ENCODE peak calls at places on chromosomes 6 and 20, in ten cellular contexts. P, Q, F, A, K, U, X, D, M and V are unnamed samples.

GRCh38 chr6:151565940-151566339 is 72.1 kb downstream of the CCDC170 start:
- DNase-seq in Q (no peak), M (no peak), P (no peak), X (no peak), D (no peak), U (no peak), F (no peak), A (no peak), K (no peak), V (no peak)

GRCh38 chr6:167056370-167056769 is 57.2 kb downstream of the CEP43 start:
- DNase-seq in A (no peak), D (no peak), X (no peak), P (peak; percentile 77), U (peak; percentile 57), K (peak; percentile 50), M (no peak), Q (no peak), F (peak; percentile 6), V (peak; percentile 48)

GRCh38 chr6:10425177-10425972 is 10.5 kb upstream of the TFAP2A start:
- DNase-seq in F (no peak), P (no peak), X (no peak), A (no peak), Q (no peak), D (no peak), M (no peak), K (no peak), U (no peak), V (no peak)

GRCh38 chr20:24638546-24639166 is 169.2 kb downstream of the SYNDIG1 start:
- DNase-seq in M (no peak), Q (no peak), P (no peak), U (no peak), F (no peak), A (peak; percentile 18), K (no peak), D (no peak), X (no peak), V (no peak)

GRCh38 chr20:61535956-61536355 is 283.9 kb downstream of the CDH4 start:
- DNase-seq in Q (no peak), U (no peak), A (no peak), M (no peak), K (no peak), P (no peak), D (no peak), F (no peak), X (no peak), V (no peak)

GRCh38 chr6:8530775-8531435 is 95.6 kb upstream of the SLC35B3 start:
- DNase-seq in K (no peak), A (no peak), Q (no peak), U (no peak), D (no peak), X (no peak), M (no peak), P (peak; percentile 4), F (no peak), V (no peak)

GRCh38 chr6:132814716-132815570 is 574 bp downstream of the RPS12 start:
- DNase-seq in K (no peak), F (no peak), Q (no peak), U (no peak), M (no peak), P (no peak), X (no peak), A (no peak), D (no peak), V (no peak)

GRCh38 chr20:13649548-13649947 is 10.8 kb upstream of the TASP1 start:
- DNase-seq in D (peak; percentile 38), U (no peak), Q (no peak), M (peak; percentile 76), X (no peak), A (peak; percentile 42), K (no peak), F (peak; percentile 27), P (peak; percentile 3), V (no peak)

GRCh38 chr6:131255434-131255833 is 120.2 kb downstream of the AKAP7 start:
- DNase-seq in P (no peak), F (no peak), Q (no peak), M (no peak), U (no peak), A (no peak), D (no peak), X (no peak), K (no peak), V (no peak)

GRCh38 chr20:3000852-3001523 is 42.4 kb upstream of the GNRH2 start:
- DNase-seq in F (peak; percentile 80), D (no peak), U (peak; percentile 35), Q (peak; percentile 80), M (no peak), P (peak; percentile 83), A (no peak), K (peak; percentile 53), X (peak; percentile 25), V (no peak)

GRCh38 chr6:83183082-83183828 is 9.8 kb downstream of the PGM3 start:
- DNase-seq in X (peak; percentile 54), Q (peak; percentile 33), U (no peak), F (peak; percentile 98), A (no peak), D (no peak), P (peak; percentile 97), K (no peak), M (no peak), V (no peak)

GRCh38 chr20:49601153-49601924 is 33.4 kb upstream of the PTGIS start:
- DNase-seq in Q (no peak), K (no peak), A (no peak), F (no peak), M (no peak), U (no peak), D (no peak), X (no peak), P (no peak), V (no peak)

GRCh38 chr6:36506617-36507016 is 40.7 kb downstream of the STK38 start:
- DNase-seq in D (no peak), P (no peak), U (no peak), Q (no peak), X (no peak), K (no peak), M (no peak), A (no peak), F (no peak), V (no peak)

GRCh38 chr6:36504982-36505381 is 42.3 kb downstream of the STK38 start:
- DNase-seq in F (peak; percentile 63), X (no peak), M (no peak), K (no peak), Q (no peak), U (no peak), D (no peak), A (no peak), P (peak; percentile 51), V (no peak)

GRCh38 chr6:36510365-36510764 is 36.9 kb downstream of the STK38 start:
- DNase-seq in X (no peak), M (no peak), P (no peak), A (no peak), D (no peak), U (no peak), F (no peak), Q (no peak), K (no peak), V (no peak)

GRCh38 chr6:36505744-36506534 is 41.3 kb downstream of the STK38 start:
- DNase-seq in M (no peak), U (no peak), D (no peak), K (no peak), F (no peak), Q (no peak), X (no peak), A (no peak), P (no peak), V (no peak)

DNA sequence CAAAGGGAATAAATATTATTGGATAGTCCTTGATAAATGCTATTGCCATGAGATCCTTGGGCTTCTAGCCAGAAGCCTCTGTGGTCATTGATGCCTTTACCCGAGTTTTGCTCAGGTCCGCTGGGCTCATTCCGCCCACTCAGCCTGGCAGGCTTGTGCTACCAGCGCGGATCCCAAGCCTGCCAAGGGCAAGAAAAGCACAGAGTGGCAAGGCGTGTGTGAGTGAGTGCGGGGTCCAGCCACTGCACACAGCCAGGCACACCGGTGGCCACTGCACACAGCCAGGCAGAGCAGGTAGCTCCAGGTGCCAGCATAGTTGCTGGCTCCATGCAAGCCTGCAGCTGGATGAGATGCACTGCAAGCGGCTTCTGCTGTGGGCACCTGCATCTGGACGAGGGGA is 38.7 kb downstream of the STK38 start:
- DNase-seq in Q (no peak), M (no peak), D (no peak), U (no peak), X (no peak), F (no peak), K (no peak), P (no peak), A (no peak), V (no peak)
- TF ChIP-seq CTCF in Q (no peak), M (no peak), D (no peak), U (no peak), X (no peak), F (no peak), K (no peak), P (no peak), A (no peak), V (no peak)

GRCh38 chr6:75693534-75693933 is 55.5 kb upstream of the MYO6 start:
- DNase-seq in P (peak; percentile 73), A (no peak), U (no peak), F (peak; percentile 43), K (no peak), Q (peak; percentile 28), D (no peak), M (no peak), X (peak; percentile 3), V (no peak)
- TF ChIP-seq CTCF in P (peak; percentile 39), A (peak; percentile 23), U (no peak), F (peak; percentile 30), K (no peak), Q (peak; percentile 16), D (no peak), M (no peak), X (peak; percentile 17), V (no peak)

DNA sequence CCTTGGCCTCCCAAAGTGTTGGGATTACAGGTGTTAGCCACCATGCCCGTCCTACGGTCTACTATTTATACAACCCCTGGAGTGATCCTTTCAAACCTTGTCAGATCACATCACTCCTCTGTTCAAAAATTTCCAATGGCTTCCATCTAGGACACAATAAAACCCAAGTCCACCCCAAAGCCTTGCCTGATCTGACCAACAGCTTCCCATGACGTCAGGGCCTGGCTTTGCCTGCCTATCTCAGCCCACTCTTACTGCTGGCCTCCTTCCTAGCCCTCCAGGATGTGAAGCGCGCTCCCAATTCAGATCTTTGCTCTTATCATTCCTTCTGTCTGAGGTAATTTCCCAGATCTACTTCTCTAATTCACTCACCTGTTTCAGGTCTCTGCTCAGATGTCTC is 128.4 kb downstream of the LINC00237 start:
- DNase-seq in P (no peak), F (no peak), M (no peak), D (no peak), U (no peak), X (no peak), A (no peak), K (no peak), Q (no peak), V (no peak)
- TF ChIP-seq CTCF in P (no peak), F (no peak), M (no peak), D (no peak), U (no peak), X (no peak), A (no peak), K (no peak), Q (no peak), V (no peak)

DNA sequence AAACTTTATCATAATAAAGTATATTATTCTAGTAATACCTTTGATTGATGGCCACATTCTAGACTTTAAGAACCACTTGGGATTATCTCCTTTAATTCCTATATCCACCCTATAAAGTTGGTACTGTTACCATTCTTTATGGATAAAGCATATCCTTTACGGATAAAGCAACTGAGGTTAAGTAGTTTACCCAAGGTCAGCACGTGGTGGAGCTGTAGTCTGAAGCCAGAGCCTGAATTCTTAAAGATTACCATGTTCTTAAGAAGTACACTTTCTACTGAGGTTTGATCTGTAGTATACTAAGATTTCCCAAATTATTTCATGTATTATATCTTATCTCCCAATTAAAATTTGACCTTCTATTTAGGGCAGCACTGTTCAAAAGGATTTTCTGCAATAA is 3.0 kb upstream of the NCOA7 start:
- DNase-seq in F (peak; percentile 76), A (no peak), D (no peak), U (no peak), M (no peak), K (no peak), X (no peak), Q (peak; percentile 25), P (peak; percentile 75), V (no peak)
- TF ChIP-seq CTCF in F (peak; percentile 50), A (peak; percentile 14), D (no peak), U (peak; percentile 29), M (no peak), K (peak; percentile 14), X (peak; percentile 41), Q (peak; percentile 22), P (peak; percentile 41), V (no peak)